ENCODE peak calls at places on chromosomes 1 and 21, in seven cellular contexts. Y is mesendoderm; Q is GM23338; E is effector memory CD4-positive, alpha-beta T cell; X is tibial nerve; B is A549; K is HL-60. D is an unnamed sample.

GRCh38 chr1:36570478-36571060 is 87.9 kb upstream of the CSF3R start:
- DNase-seq in Y (no peak), E (no peak), K (no peak), X (no peak), Q (no peak), B (no peak), D (no peak)

GRCh38 chr1:94955767-94956632 is 29.1 kb upstream of the CNN3 start:
- DNase-seq in Q (no peak), Y (no peak), X (no peak), K (no peak), B (no peak), E (no peak), D (no peak)

GRCh38 chr21:34983680-34984086 is 65.4 kb downstream of the RUNX1 start:
- DNase-seq in Q (no peak), K (no peak), X (no peak), Y (no peak), B (no peak), E (peak; percentile 32), D (no peak)

GRCh38 chr1:235954306-235955283 is 87.9 kb upstream of the LYST start:
- DNase-seq in B (no peak), X (no peak), K (peak; percentile 95), E (peak; percentile 21), Q (no peak), Y (no peak), D (no peak)

GRCh38 chr1:18970358-18970757 is 13.9 kb upstream of the IFFO2 start:
- DNase-seq in B (no peak), K (no peak), Y (no peak), X (no peak), Q (no peak), E (no peak), D (no peak)

GRCh38 chr21:15029077-15029476 is 35.7 kb downstream of the NRIP1 start:
- DNase-seq in K (no peak), E (no peak), X (no peak), B (no peak), Y (no peak), Q (no peak), D (no peak)

GRCh38 chr1:184002071-184002470 is 35.5 kb downstream of the COLGALT2 start:
- DNase-seq in X (no peak), E (no peak), Q (no peak), Y (peak; percentile 72), K (no peak), B (peak; percentile 34), D (no peak)

GRCh38 chr1:186740324-186740723 is 60.1 kb upstream of the PTGS2 start:
- DNase-seq in E (no peak), Q (no peak), B (no peak), X (no peak), Y (no peak), K (no peak), D (no peak)

GRCh38 chr21:38494254-38494648 is 4.0 kb downstream of the ERG start:
- DNase-seq in E (no peak), X (no peak), Y (no peak), Q (no peak), B (no peak), K (no peak), D (no peak)

GRCh38 chr21:42466700-42467612 is 29.1 kb downstream of the RSPH1 start:
- DNase-seq in Q (peak; percentile 60), K (no peak), Y (peak; percentile 88), X (no peak), E (no peak), B (peak; percentile 19), D (no peak)

GRCh38 chr1:150257624-150258274 is at the start of gene CA14:
- DNase-seq in X (no peak), K (no peak), Q (peak; percentile 72), Y (peak; percentile 86), B (no peak), E (no peak), D (no peak)
- H3K27ac ChIP-seq in X (no peak within 1 kb of the TSS), K (no peak within 1 kb of the TSS), Q (peak within 1 kb of the TSS; percentile 89), Y (peak within 1 kb of the TSS; percentile 88), B (peak within 1 kb of the TSS; percentile 67), E (no peak within 1 kb of the TSS), D (peak within 1 kb of the TSS; percentile 78)

GRCh38 chr1:52367272-52367671 is 1.3 kb upstream of the CC2D1B start:
- DNase-seq in E (no peak), X (no peak), B (no peak), K (no peak), Q (no peak), Y (no peak), D (no peak)
- H3K4me3 ChIP-seq in E (no peak overlapping the region), X (no peak overlapping the region), B (no peak overlapping the region), K (no peak overlapping the region), Q (peak overlapping the region; percentile 95), Y (no peak overlapping the region), D (no peak overlapping the region)

GRCh38 chr1:9052272-9053049 is 17.0 kb downstream of the SLC2A5 start:
- DNase-seq in X (no peak), B (no peak), Q (no peak), Y (no peak), E (no peak), K (no peak), D (no peak)
- H3K27ac ChIP-seq in X (no peak overlapping the region), B (no peak overlapping the region), Q (no peak overlapping the region), Y (no peak overlapping the region), E (no peak overlapping the region), K (no peak overlapping the region), D (no peak overlapping the region)

DNA sequence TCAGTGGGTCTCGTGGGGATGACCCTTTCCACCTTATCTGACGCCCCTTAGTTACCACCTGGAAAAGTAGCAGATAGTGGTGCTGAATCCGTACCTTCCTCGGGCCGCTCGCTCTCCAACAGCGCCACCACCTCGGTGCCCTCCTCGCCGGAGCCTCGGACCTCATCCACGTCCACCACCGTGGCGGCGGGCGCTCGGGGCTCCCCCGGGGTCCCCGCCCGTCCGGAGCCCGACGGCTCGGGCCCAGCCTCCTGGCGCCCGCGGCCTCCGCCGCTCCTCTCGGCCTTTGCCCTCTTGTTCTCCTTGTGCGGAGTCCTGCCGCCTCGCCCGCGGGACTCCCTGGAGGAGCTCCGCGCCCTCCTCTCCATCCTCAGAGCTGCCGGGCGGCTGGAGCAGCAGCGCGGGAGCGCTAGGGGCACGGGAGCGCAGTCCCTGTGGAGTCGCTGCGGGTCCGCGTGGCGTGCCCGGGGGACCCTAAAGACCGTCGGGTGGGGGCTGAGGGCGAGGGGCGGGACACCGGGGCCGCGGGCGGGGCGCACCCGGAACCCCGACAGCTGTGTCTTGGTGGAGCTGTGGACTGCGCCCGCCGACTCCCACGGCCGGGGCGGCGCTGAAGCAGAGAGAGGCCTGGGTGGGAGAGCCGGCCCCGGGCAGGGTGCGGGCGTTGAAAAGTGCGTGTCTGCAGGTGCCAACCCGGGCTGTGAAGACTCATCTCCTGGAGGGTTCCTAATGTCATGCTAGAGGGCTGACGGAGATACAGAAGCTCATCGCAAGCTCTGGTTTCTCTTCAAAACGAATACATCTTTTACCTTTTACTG is at the start of gene NPHS2:
- DNase-seq in B (no peak), Q (peak; percentile 66), K (no peak), X (no peak), Y (no peak), E (no peak), D (no peak)
- H3K4me3 ChIP-seq in B (no peak within 1 kb of the TSS), Q (peak within 1 kb of the TSS; percentile 65), K (peak within 1 kb of the TSS; percentile 28), X (peak within 1 kb of the TSS; percentile 9), Y (no peak within 1 kb of the TSS), E (no peak within 1 kb of the TSS), D (no peak within 1 kb of the TSS)

DNA sequence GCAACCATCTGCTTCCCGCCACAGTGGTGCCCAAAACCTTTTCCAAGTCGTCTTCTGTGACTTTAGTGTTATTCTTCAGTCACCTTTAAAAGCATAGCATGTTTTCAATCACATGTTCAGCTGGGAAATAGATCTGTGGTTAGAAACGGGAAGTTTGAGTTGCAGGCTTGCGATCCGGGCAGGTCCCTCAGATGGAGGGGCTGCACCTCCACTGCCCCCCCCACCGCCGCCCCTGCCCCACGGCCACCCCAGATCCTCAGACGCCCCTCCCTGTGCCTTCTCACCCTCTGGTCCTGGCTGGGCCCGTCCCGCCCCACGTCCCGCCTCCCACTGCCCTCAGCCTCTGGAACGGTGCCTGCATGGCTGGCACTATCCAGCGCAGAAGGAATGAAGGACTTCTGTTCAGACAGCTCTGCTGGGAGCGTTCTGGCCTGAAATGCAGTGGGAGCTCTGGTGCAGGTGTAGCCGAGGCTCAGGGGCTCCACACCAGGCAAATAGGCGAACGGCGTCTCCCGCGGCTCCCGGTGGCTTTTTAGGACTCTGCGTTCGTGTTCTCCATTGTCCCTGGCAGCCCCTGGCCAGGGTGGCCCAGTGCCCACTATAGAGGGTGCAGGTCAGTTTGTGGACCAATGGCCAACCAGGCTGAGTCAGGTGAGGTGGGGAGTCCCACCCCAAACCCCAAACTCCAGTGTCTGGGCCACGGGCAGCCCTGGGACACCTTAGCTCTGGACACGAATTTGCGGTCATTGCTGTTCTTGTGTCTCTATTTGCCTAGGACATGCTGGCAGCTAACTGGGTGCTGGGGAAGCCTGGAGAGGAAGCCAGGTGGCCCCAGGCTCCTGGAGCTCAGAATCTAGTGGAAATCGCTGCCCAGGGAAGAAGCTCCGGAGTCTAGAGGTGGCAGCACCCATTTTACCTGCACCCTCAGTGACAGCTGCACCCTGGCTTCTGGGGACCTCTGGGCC is 67.1 kb downstream of the FAAP20 start:
- DNase-seq in Q (no peak), Y (no peak), X (no peak), E (no peak), K (no peak), B (no peak), D (no peak)
- H3K27ac ChIP-seq in Q (no peak overlapping the region), Y (no peak overlapping the region), X (no peak overlapping the region), E (no peak overlapping the region), K (peak overlapping the region; percentile 47), B (no peak overlapping the region), D (no peak overlapping the region)

GRCh38 chr1:31372051-31372450 is 825 bp downstream of the FABP3 start:
- DNase-seq in B (no peak), Q (no peak), X (no peak), K (no peak), Y (no peak), E (no peak), D (no peak)
- H3K4me3 ChIP-seq in B (no peak overlapping the region), Q (peak overlapping the region; percentile 81), X (no peak overlapping the region), K (no peak overlapping the region), Y (no peak overlapping the region), E (no peak overlapping the region), D (no peak overlapping the region)

GRCh38 chr1:5311147-5311546 is 656.7 kb downstream of the AJAP1 start:
- DNase-seq in X (no peak), Y (no peak), K (no peak), Q (no peak), B (no peak), E (no peak), D (no peak)
- H3K27ac ChIP-seq in X (no peak overlapping the region), Y (no peak overlapping the region), K (no peak overlapping the region), Q (no peak overlapping the region), B (no peak overlapping the region), E (no peak overlapping the region), D (no peak overlapping the region)

D was measured in SK-N-MC.